ENCODE peak calls at places on chromosome 17, in four cellular contexts. E, M, X and R are unnamed samples.
A peak's percentile ranks its signal among the peaks of the same experiment; 100 is the strongest.

GRCh38 chr17:59368218-59368857 is 36.9 kb downstream of the YPEL2 start:
- DNase-seq in E (no peak), M (no peak), X (no peak), R (no peak)

GRCh38 chr17:10328206-10328605 is 44.6 kb downstream of the MYH13 start:
- DNase-seq in E (no peak), M (no peak), X (no peak), R (no peak)

GRCh38 chr17:17067277-17067676 is 25.0 kb downstream of the MPRIP start:
- DNase-seq in E (no peak), M (no peak), X (peak; percentile 17), R (no peak)

GRCh38 chr17:7132511-7133094 is 18.0 kb upstream of the ASGR2 start:
- DNase-seq in E (no peak), M (no peak), X (no peak), R (peak; percentile 85)

GRCh38 chr17:66240630-66241029 is 11.4 kb upstream of the APOH start:
- DNase-seq in E (no peak), M (no peak), X (no peak), R (no peak)

GRCh38 chr17:76122411-76123126 is 18.5 kb downstream of the FOXJ1 start:
- DNase-seq in E (no peak), M (no peak), X (no peak), R (peak; percentile 60)

GRCh38 chr17:62895650-62896301 is 70.3 kb upstream of the TANC2 start:
- DNase-seq in E (no peak), M (no peak), X (no peak), R (no peak)

GRCh38 chr17:82082456-82082855 is 15.6 kb downstream of the FASN start:
- DNase-seq in E (no peak), M (no peak), X (no peak), R (no peak)

GRCh38 chr17:78661092-78661770 is 84.0 kb upstream of the DNAH17 start:
- DNase-seq in E (no peak), M (peak; percentile 62), X (no peak), R (no peak)

GRCh38 chr17:42463976-42464400 is 5.3 kb downstream of the ATP6V0A1 start:
- DNase-seq in E (no peak), M (no peak), X (no peak), R (no peak)

GRCh38 chr17:63941162-63941561 is 9.0 kb upstream of the CD79B start:
- DNase-seq in E (no peak), M (no peak), X (no peak), R (no peak)

GRCh38 chr17:45345554-45346254 is 28.9 kb upstream of the MAP3K14 start:
- DNase-seq in E (no peak), M (no peak), X (peak; percentile 93), R (peak; percentile 52)

GRCh38 chr17:31824771-31825360 is 34.2 kb downstream of the COPRS start:
- DNase-seq in E (no peak), M (no peak), X (no peak), R (no peak)

GRCh38 chr17:17711708-17712141 is 30.5 kb downstream of the RAI1 start:
- DNase-seq in E (no peak), M (no peak), X (no peak), R (no peak)

GRCh38 chr17:30393911-30394867 is 15.5 kb downstream of the CPD start:
- DNase-seq in E (no peak), M (no peak), X (no peak), R (no peak)

GRCh38 chr17:57939797-57940196 is 15.4 kb downstream of the CUEDC1 start:
- DNase-seq in E (no peak), M (no peak), X (peak; percentile 31), R (peak; percentile 91)

GRCh38 chr17:77815127-77815905 is 143.2 kb upstream of the TNRC6C start:
- DNase-seq in E (no peak), M (no peak), X (no peak), R (no peak)

GRCh38 chr17:76461765-76462555 is 5.4 kb upstream of the AANAT start:
- DNase-seq in E (no peak), M (no peak), X (no peak), R (no peak)

GRCh38 chr17:42325026-42325425 is 36.7 kb downstream of the STAT5A start:
- DNase-seq in E (peak; percentile 81), M (peak; percentile 86), X (no peak), R (no peak)

GRCh38 chr17:49038544-49038943 is 41.4 kb downstream of the IGF2BP1 start:
- DNase-seq in E (no peak), M (no peak), X (no peak), R (no peak)

GRCh38 chr17:16973760-16974540 is 2.0 kb upstream of the TNFRSF13B start:
- DNase-seq in E (no peak), M (no peak), X (no peak), R (no peak)

GRCh38 chr17:49495842-49496182 is 719 bp downstream of the NGFR start:
- DNase-seq in E (no peak), M (no peak), X (no peak), R (no peak)

GRCh38 chr17:79844869-79845600 is 5.8 kb upstream of the CBX4 start:
- DNase-seq in E (no peak), M (peak; percentile 92), X (peak; percentile 65), R (peak; percentile 63)

GRCh38 chr17:65537845-65538678 is 23.4 kb downstream of the AXIN2 start:
- DNase-seq in E (no peak), M (no peak), X (peak; percentile 87), R (no peak)

GRCh38 chr17:27224526-27225315 is 69.2 kb upstream of the WSB1 start:
- DNase-seq in E (no peak), M (no peak), X (no peak), R (no peak)

GRCh38 chr17:61391595-61392291 is 7.9 kb upstream of the TBX2 start:
- DNase-seq in E (no peak), M (no peak), X (no peak), R (no peak)

GRCh38 chr17:6752068-6752909 is 3.6 kb upstream of the XAF1 start:
- DNase-seq in E (no peak), M (no peak), X (no peak), R (peak; percentile 93)

GRCh38 chr17:75457047-75457654 is 716 bp downstream of the TMEM94 start:
- DNase-seq in E (no peak), M (no peak), X (peak; percentile 33), R (peak; percentile 40)

GRCh38 chr17:80858301-80859003 is 133.2 kb upstream of the CHMP6 start:
- DNase-seq in E (no peak), M (no peak), X (no peak), R (no peak)

GRCh38 chr17:2386400-2387085 is 14.3 kb downstream of the MNT start:
- DNase-seq in E (no peak), M (no peak), X (no peak), R (no peak)

GRCh38 chr17:3771140-3771539 is 29.8 kb downstream of the ITGAE start:
- DNase-seq in E (no peak), M (no peak), X (no peak), R (peak; percentile 26)
- TF ChIP-seq MAX in E (no peak), M (no peak), X (no peak), R (no peak)

DNA sequence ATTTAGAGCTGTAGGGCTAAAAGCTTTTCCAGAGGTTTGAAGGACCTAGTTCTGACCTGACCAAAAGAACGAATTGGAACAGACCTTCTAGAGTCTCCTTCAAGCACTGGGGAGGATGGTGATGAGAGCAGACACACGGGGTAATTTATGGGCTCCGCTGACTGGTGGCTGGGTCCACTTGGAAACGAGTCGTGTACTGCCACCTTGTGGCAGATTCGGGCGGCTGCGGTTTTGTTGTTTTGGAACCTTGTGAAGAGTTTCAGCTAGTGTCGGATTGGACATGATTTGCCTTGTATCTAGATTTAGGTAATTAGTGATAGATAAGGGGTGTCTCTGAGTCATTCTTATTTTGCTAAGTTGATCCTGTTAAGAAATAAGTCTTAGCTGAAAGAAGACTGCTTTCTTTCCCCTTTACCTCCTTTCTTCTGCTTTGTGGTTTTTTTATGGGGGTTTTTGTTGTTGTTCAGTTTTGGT is 98.9 kb downstream of the AATF start:
- DNase-seq in E (peak; percentile 71), M (peak; percentile 80), X (peak; percentile 91), R (peak; percentile 85)
- H3K4me3 ChIP-seq in E (no peak overlapping the region), M (no peak overlapping the region), X (no peak overlapping the region), R (no peak overlapping the region)

DNA sequence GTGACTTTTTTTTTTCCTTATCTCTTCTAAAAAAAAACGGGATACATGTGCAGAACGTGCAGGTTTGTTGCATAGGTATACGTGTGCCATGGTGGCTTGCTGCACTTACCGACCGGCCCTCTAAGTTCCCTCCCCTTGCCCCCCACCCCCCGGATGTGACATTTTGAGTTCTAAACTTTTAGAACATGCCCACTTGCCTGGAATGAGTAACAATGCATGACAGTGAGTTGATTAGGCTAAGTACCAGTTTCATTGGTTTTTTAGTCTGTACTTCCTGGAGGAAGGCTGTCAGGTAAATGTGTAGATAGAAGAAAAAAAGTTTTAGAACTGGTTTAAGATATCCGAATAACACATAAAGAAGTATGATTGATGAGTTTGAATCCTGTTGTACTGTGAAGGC is 4.0 kb downstream of the BPTF start:
- DNase-seq in E (no peak), M (no peak), X (peak; percentile 29), R (no peak)
- TF ChIP-seq MAX in E (no peak), M (no peak), X (no peak), R (no peak)

DNA sequence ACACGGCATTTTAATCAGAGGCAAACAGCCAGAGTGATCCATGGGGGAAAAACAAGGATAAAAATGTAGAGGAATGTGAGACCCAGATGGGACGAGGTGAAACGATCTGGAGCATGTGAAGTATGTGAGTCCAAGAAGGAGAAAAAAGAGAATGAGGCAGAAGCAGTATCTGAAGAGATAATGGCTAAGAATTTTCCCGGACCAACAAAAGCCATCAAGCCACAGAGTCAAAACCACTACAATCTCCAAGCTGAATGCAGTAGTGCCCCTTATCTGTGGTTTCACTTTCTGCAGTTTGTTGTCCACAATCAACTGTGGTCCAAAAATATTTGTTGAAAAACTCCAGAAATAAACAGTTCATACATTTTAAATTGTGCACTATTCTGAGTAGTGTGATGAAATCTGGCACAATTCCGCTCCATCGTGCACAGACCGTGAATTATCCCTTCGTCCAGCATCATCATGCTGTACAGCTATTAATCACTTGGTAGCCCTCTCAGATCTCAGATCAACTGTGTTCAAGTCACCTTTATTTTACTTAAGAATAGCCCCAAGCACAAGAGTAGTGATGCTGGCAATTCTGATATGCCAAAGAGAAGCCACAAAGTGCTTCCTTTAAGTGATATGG is 18.7 kb downstream of the MYH10 start:
- DNase-seq in E (no peak), M (no peak), X (peak; percentile 24), R (no peak)
- H3K4me3 ChIP-seq in E (no peak overlapping the region), M (no peak overlapping the region), X (no peak overlapping the region), R (no peak overlapping the region)

GRCh38 chr17:35784895-35785294 is 10.5 kb downstream of the MMP28 start:
- DNase-seq in E (no peak), M (no peak), X (no peak), R (no peak)
- TF ChIP-seq MAX in E (no peak), M (no peak), X (no peak), R (no peak)

GRCh38 chr17:73292031-73292531 is 19.7 kb downstream of the CDC42EP4 start:
- DNase-seq in E (peak; percentile 89), M (no peak), X (peak; percentile 34), R (peak; percentile 55)
- H3K4me3 ChIP-seq in E (peak overlapping the region; percentile 50), M (peak overlapping the region; percentile 6), X (no peak overlapping the region), R (no peak overlapping the region)

GRCh38 chr17:39230361-39230760 is 4.6 kb upstream of the STAC2 start:
- DNase-seq in E (no peak), M (no peak), X (no peak), R (no peak)

GRCh38 chr17:39231091-39231561 is 5.4 kb upstream of the STAC2 start:
- DNase-seq in E (no peak), M (no peak), X (no peak), R (peak; percentile 50)

GRCh38 chr17:39235555-39236221 is 9.9 kb upstream of the STAC2 start:
- DNase-seq in E (peak; percentile 87), M (peak; percentile 92), X (peak; percentile 82), R (peak; percentile 91)

GRCh38 chr17:39229274-39229913 is 3.6 kb upstream of the STAC2 start:
- DNase-seq in E (no peak), M (no peak), X (peak; percentile 42), R (peak; percentile 91)

GRCh38 chr17:39231587-39232551 is 6.1 kb upstream of the STAC2 start:
- DNase-seq in E (no peak), M (peak; percentile 76), X (peak; percentile 66), R (peak; percentile 99)
- TF ChIP-seq MAX in E (no peak), M (no peak), X (no peak), R (peak; percentile 71)